ENCODE peak calls at places on chromosomes 1 and 21, in six cellular contexts. One of them, this sample, is unnamed. For H3K4me1, the result is how much of the 10 kb centered on the place peaks cover.

GRCh38 chr1:23582820-23583219 is 23.5 kb upstream of the ID3 start:
- DNase-seq in OCI-LY7: peak
- DNase-seq in GM23338: no peak
- DNase-seq in PC-3: no peak
- DNase-seq in osteoblast: no peak
- DNase-seq in mesenchymal stem cell: no peak
- DNase-seq in this sample: no peak

GRCh38 chr1:59020151-59020997 is 236.5 kb upstream of the JUN start:
- DNase-seq in OCI-LY7: peak
- DNase-seq in mesenchymal stem cell: peak
- DNase-seq in PC-3: peak
- DNase-seq in GM23338: no peak
- DNase-seq in osteoblast: peak
- DNase-seq in this sample: peak

GRCh38 chr1:62964141-62964540 is 180.2 kb downstream of the ATG4C start:
- DNase-seq in mesenchymal stem cell: no peak
- DNase-seq in GM23338: no peak
- DNase-seq in OCI-LY7: no peak
- DNase-seq in osteoblast: no peak
- DNase-seq in PC-3: no peak
- DNase-seq in this sample: no peak

GRCh38 chr1:62687421-62687902 is 724 bp downstream of the DOCK7 start:
- DNase-seq in osteoblast: peak
- DNase-seq in OCI-LY7: peak
- DNase-seq in GM23338: no peak
- DNase-seq in PC-3: peak
- DNase-seq in mesenchymal stem cell: peak
- DNase-seq in this sample: peak

GRCh38 chr1:166167395-166167922 is 658 bp upstream of the FAM78B start:
- DNase-seq in GM23338: peak
- DNase-seq in osteoblast: peak
- DNase-seq in OCI-LY7: no peak
- DNase-seq in mesenchymal stem cell: no peak
- DNase-seq in PC-3: no peak
- DNase-seq in this sample: no peak

GRCh38 chr1:100719490-100719889 is at the start of gene VCAM1:
- DNase-seq in OCI-LY7: no peak
- DNase-seq in mesenchymal stem cell: peak
- DNase-seq in GM23338: peak
- DNase-seq in osteoblast: no peak
- DNase-seq in PC-3: no peak
- DNase-seq in this sample: no peak

GRCh38 chr1:224054611-224055010 is 59.3 kb upstream of the FBXO28 start:
- DNase-seq in osteoblast: no peak
- DNase-seq in GM23338: no peak
- DNase-seq in PC-3: no peak
- DNase-seq in mesenchymal stem cell: peak
- DNase-seq in OCI-LY7: no peak
- DNase-seq in this sample: no peak

GRCh38 chr1:65992160-65993046 is 199.7 kb downstream of the PDE4B start:
- DNase-seq in PC-3: peak
- DNase-seq in mesenchymal stem cell: no peak
- DNase-seq in OCI-LY7: no peak
- DNase-seq in GM23338: peak
- DNase-seq in osteoblast: no peak
- DNase-seq in this sample: peak

GRCh38 chr1:42177551-42177981 is 13.0 kb upstream of the GUCA2A start:
- DNase-seq in GM23338: no peak
- DNase-seq in mesenchymal stem cell: peak
- DNase-seq in OCI-LY7: no peak
- DNase-seq in PC-3: peak
- DNase-seq in osteoblast: peak
- DNase-seq in this sample: peak

GRCh38 chr1:24643362-24644346 is 552 bp downstream of the SRRM1 start:
- DNase-seq in GM23338: peak
- DNase-seq in OCI-LY7: peak
- DNase-seq in mesenchymal stem cell: peak
- DNase-seq in osteoblast: peak
- DNase-seq in PC-3: peak
- DNase-seq in this sample: no peak

GRCh38 chr1:164662462-164662861 is 103.5 kb downstream of the PBX1 start:
- DNase-seq in GM23338: peak
- DNase-seq in OCI-LY7: no peak
- DNase-seq in osteoblast: no peak
- DNase-seq in PC-3: no peak
- DNase-seq in mesenchymal stem cell: no peak
- DNase-seq in this sample: no peak

GRCh38 chr1:3435666-3436065 is 18.8 kb upstream of the ARHGEF16 start:
- DNase-seq in osteoblast: no peak
- DNase-seq in PC-3: no peak
- DNase-seq in mesenchymal stem cell: no peak
- DNase-seq in GM23338: no peak
- DNase-seq in OCI-LY7: no peak
- DNase-seq in this sample: no peak

GRCh38 chr1:44293761-44294315 is 61.2 kb downstream of the ERI3 start:
- DNase-seq in OCI-LY7: no peak
- DNase-seq in osteoblast: peak
- DNase-seq in PC-3: no peak
- DNase-seq in mesenchymal stem cell: no peak
- DNase-seq in GM23338: no peak
- DNase-seq in this sample: no peak
- H3K4me1 ChIP-seq in OCI-LY7: under half
- H3K4me1 ChIP-seq in osteoblast: under half
- H3K4me1 ChIP-seq in PC-3: under half
- H3K4me1 ChIP-seq in mesenchymal stem cell: under half
- H3K4me1 ChIP-seq in GM23338: under half
- H3K4me1 ChIP-seq in this sample: under half

GRCh38 chr1:29655145-29655544 is 418.8 kb downstream of the PTPRU start:
- DNase-seq in mesenchymal stem cell: no peak
- DNase-seq in osteoblast: no peak
- DNase-seq in GM23338: no peak
- DNase-seq in OCI-LY7: no peak
- DNase-seq in PC-3: no peak
- DNase-seq in this sample: no peak
- H2AFZ ChIP-seq in mesenchymal stem cell: no peak
- H2AFZ ChIP-seq in osteoblast: no peak
- H2AFZ ChIP-seq in GM23338: no peak
- H2AFZ ChIP-seq in OCI-LY7: no peak
- H2AFZ ChIP-seq in PC-3: no peak
- H2AFZ ChIP-seq in this sample: no peak

GRCh38 chr1:156704166-156704711 is 1.1 kb downstream of the CRABP2 start:
- DNase-seq in OCI-LY7: no peak
- DNase-seq in PC-3: no peak
- DNase-seq in GM23338: no peak
- DNase-seq in mesenchymal stem cell: no peak
- DNase-seq in osteoblast: no peak
- DNase-seq in this sample: no peak
- H3K4me3 ChIP-seq in OCI-LY7: no peak
- H3K4me3 ChIP-seq in PC-3: peak
- H3K4me3 ChIP-seq in GM23338: peak
- H3K4me3 ChIP-seq in mesenchymal stem cell: peak
- H3K4me3 ChIP-seq in osteoblast: peak
- H3K4me3 ChIP-seq in this sample: no peak

DNA sequence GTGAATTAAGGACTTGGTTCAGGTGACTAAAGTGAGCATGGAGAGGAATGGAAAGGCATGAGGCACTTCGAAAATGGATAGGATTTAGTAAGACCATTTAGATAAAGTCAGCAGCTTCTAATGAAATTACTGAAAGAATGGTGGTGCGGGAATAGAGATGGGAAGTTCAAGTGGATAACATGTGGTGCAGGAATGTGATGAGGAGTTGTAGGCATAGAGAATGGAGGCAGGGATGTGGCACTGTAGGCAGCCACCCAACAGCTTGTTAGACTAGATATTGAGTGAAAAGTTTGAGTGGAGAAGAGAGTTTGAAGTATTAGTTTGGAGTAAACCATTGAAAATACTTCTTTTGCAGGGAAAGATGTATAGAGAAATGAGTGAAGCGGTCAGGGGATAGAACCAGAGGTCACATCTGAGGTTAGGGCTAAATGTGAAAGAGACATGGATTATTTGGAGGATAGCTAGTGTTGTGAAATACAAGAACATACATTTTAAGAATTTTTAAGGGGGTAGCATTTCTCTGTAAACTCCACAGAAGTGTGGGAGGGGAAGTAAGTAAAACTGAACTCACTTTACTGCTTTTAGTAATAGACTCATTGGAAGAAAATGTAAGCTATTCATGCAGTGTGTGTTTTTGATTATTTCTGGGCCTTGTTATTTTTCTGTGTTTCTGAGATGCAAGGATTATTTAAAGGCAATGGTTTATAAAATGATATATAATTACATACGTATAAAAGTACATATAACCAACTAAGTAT is 46.2 kb downstream of the DYRK1A start:
- DNase-seq in OCI-LY7: no peak
- DNase-seq in GM23338: no peak
- DNase-seq in osteoblast: no peak
- DNase-seq in PC-3: no peak
- DNase-seq in mesenchymal stem cell: peak
- DNase-seq in this sample: peak
- H3K4me1 ChIP-seq in OCI-LY7: under half
- H3K4me1 ChIP-seq in GM23338: half or more
- H3K4me1 ChIP-seq in osteoblast: under half
- H3K4me1 ChIP-seq in PC-3: under half
- H3K4me1 ChIP-seq in mesenchymal stem cell: under half
- H3K4me1 ChIP-seq in this sample: under half

GRCh38 chr1:217090073-217090911 is 367.1 kb upstream of the ESRRG start:
- DNase-seq in mesenchymal stem cell: no peak
- DNase-seq in OCI-LY7: no peak
- DNase-seq in GM23338: peak
- DNase-seq in PC-3: peak
- DNase-seq in osteoblast: no peak
- DNase-seq in this sample: no peak
- H2AFZ ChIP-seq in mesenchymal stem cell: peak
- H2AFZ ChIP-seq in OCI-LY7: no peak
- H2AFZ ChIP-seq in GM23338: peak
- H2AFZ ChIP-seq in PC-3: peak
- H2AFZ ChIP-seq in osteoblast: no peak
- H2AFZ ChIP-seq in this sample: peak

GRCh38 chr1:185044387-185044786 is 971 bp upstream of the RNF2 start:
- DNase-seq in PC-3: no peak
- DNase-seq in OCI-LY7: no peak
- DNase-seq in GM23338: no peak
- DNase-seq in mesenchymal stem cell: no peak
- DNase-seq in osteoblast: no peak
- DNase-seq in this sample: no peak
- H3K4me3 ChIP-seq in PC-3: no peak
- H3K4me3 ChIP-seq in OCI-LY7: no peak
- H3K4me3 ChIP-seq in GM23338: no peak
- H3K4me3 ChIP-seq in mesenchymal stem cell: peak
- H3K4me3 ChIP-seq in osteoblast: no peak
- H3K4me3 ChIP-seq in this sample: no peak